ENCODE peak calls at places on chromosome 7, in nine cellular contexts. W is heart right ventricle; K is stimulated activated CD4-positive, alpha-beta T cell treated with anti-CD3 and anti-CD28 coated beads, Interleukin-12 subunit alpha, Interleukin-12 subunit beta, amount 100 ng/mL, for 4 hours; F is head of caudate nucleus; P is mesenteric fat pad; J is bronchial epithelial cell; E is nephron progenitor cell; M is stomach; Z is left ventricle myocardium inferior. C is an unnamed sample.

GRCh38 chr7:64574481-64575159 is 11.7 kb upstream of the ZNF680 start:
- DNase-seq in M (no peak), W (peak; percentile 62), Z (peak; percentile 79), E (no peak), K (no peak), P (no peak), J (peak; percentile 27), F (no peak), C (peak; percentile 22)

GRCh38 chr7:143354965-143355364 is 7.5 kb downstream of the FAM131B start:
- DNase-seq in Z (no peak), E (no peak), W (no peak), P (peak; percentile 79), M (no peak), F (no peak), K (no peak), J (no peak), C (no peak)

GRCh38 chr7:135924302-135924701 is 52.9 kb downstream of the MTPN start:
- DNase-seq in M (no peak), W (no peak), K (no peak), P (no peak), F (no peak), J (no peak), Z (no peak), E (no peak), C (no peak)

GRCh38 chr7:128034830-128035229 is 3.6 kb upstream of the LRRC4 start:
- DNase-seq in E (no peak), F (no peak), K (no peak), Z (no peak), P (no peak), M (no peak), W (no peak), J (no peak), C (no peak)

GRCh38 chr7:158700008-158700407 is 4.6 kb downstream of the NCAPG2 start:
- DNase-seq in M (no peak), J (no peak), W (no peak), E (no peak), P (no peak), K (no peak), F (no peak), Z (no peak), C (no peak)

GRCh38 chr7:79268730-79269129 is 184.7 kb downstream of the MAGI2 start:
- DNase-seq in E (no peak), F (no peak), K (no peak), J (no peak), Z (no peak), W (no peak), M (no peak), P (no peak), C (no peak)

GRCh38 chr7:47266131-47266706 is 315.7 kb downstream of the TNS3 start:
- DNase-seq in F (peak; percentile 73), P (peak; percentile 73), K (no peak), J (peak; percentile 58), M (peak; percentile 63), Z (peak; percentile 44), E (peak; percentile 72), W (peak; percentile 64), C (peak; percentile 80)

GRCh38 chr7:37332218-37333016 is 116.2 kb downstream of the ELMO1 start:
- DNase-seq in F (no peak), J (no peak), P (no peak), M (no peak), W (no peak), E (no peak), K (no peak), Z (no peak), C (no peak)

GRCh38 chr7:27295236-27295635 is 52.6 kb downstream of the EVX1 start:
- DNase-seq in F (no peak), P (no peak), J (no peak), K (no peak), E (no peak), W (no peak), Z (no peak), M (no peak), C (no peak)

GRCh38 chr7:18386590-18386989 is 109.0 kb upstream of the HDAC9 start:
- DNase-seq in F (no peak), P (no peak), K (no peak), W (no peak), Z (no peak), J (no peak), M (no peak), E (no peak), C (no peak)

GRCh38 chr7:85030893-85031292 is 156.0 kb downstream of the SEMA3D start:
- DNase-seq in F (no peak), J (peak; percentile 65), M (no peak), P (no peak), Z (no peak), W (no peak), K (no peak), E (no peak), C (no peak)

GRCh38 chr7:27400168-27400567 is 157.6 kb downstream of the EVX1 start:
- DNase-seq in E (no peak), P (no peak), Z (no peak), W (no peak), M (no peak), K (no peak), J (no peak), F (no peak), C (no peak)

GRCh38 chr7:18693826-18694225 is 198.3 kb downstream of the HDAC9 start:
- DNase-seq in J (no peak), Z (no peak), W (no peak), P (no peak), K (no peak), M (no peak), E (no peak), F (no peak), C (no peak)

GRCh38 chr7:142485617-142486226 is 227.9 kb upstream of the PRSS58 start:
- DNase-seq in M (no peak), F (no peak), Z (no peak), E (peak; percentile 18), W (no peak), J (no peak), K (no peak), P (no peak), C (no peak)

GRCh38 chr7:2823124-2823523 is 21.0 kb downstream of the GNA12 start:
- DNase-seq in K (no peak), M (no peak), E (no peak), F (no peak), W (no peak), J (no peak), P (peak; percentile 43), Z (no peak), C (no peak)

GRCh38 chr7:69598081-69598486 is at the start of gene AUTS2:
- DNase-seq in E (peak; percentile 92), M (peak; percentile 78), J (no peak), P (peak; percentile 91), W (peak; percentile 88), Z (peak; percentile 91), F (peak; percentile 94), K (peak; percentile 36), C (peak; percentile 57)